ENCODE peak calls at places on chromosomes 1 and 21, in ten cellular contexts. H, K, S, A, Z, B, Q, D, U and E are unnamed samples.

GRCh38 chr1:186884266-186884665 is 55.5 kb downstream of the PLA2G4A start:
- DNase-seq in H (peak), K (peak), S (no peak), A (no peak), Z (no peak), B (peak), Q (no peak), D (no peak), U (peak), E (no peak)

GRCh38 chr1:53369761-53370160 is 41.9 kb upstream of the LRP8 start:
- DNase-seq in H (no peak), K (no peak), S (no peak), A (no peak), Z (no peak), B (no peak), Q (no peak), D (peak), U (no peak), E (peak)

GRCh38 chr1:162892916-162893714 is 32.1 kb upstream of the CCDC190 start:
- DNase-seq in H (peak), K (peak), S (peak), A (peak), Z (no peak), B (no peak), Q (peak), D (no peak), U (no peak), E (no peak)

GRCh38 chr21:25457411-25457810 is 149.9 kb downstream of the MRPL39 start:
- DNase-seq in H (peak), K (peak), S (no peak), A (no peak), Z (no peak), B (peak), Q (no peak), D (no peak), U (peak), E (no peak)

GRCh38 chr1:9442266-9442846 is 96.9 kb upstream of the SLC25A33 start:
- DNase-seq in H (peak), K (peak), S (no peak), A (peak), Z (no peak), B (no peak), Q (peak), D (no peak), U (peak), E (no peak)

GRCh38 chr1:57532299-57532698 is 108.4 kb upstream of the DAB1 start:
- DNase-seq in H (no peak), K (no peak), S (no peak), A (peak), Z (no peak), B (no peak), Q (no peak), D (no peak), U (no peak), E (no peak)

GRCh38 chr21:36835383-36835795 is 131.1 kb downstream of the HLCS start:
- DNase-seq in H (peak), K (no peak), S (no peak), A (no peak), Z (no peak), B (peak), Q (no peak), D (no peak), U (no peak), E (peak)

GRCh38 chr1:168972887-168973286 is 133.6 kb upstream of the ATP1B1 start:
- DNase-seq in H (no peak), K (no peak), S (no peak), A (no peak), Z (no peak), B (no peak), Q (no peak), D (no peak), U (no peak), E (no peak)

GRCh38 chr1:228463559-228464455 is 23.4 kb upstream of the RNF187 start:
- DNase-seq in H (peak), K (peak), S (peak), A (peak), Z (no peak), B (no peak), Q (no peak), D (peak), U (no peak), E (peak)

GRCh38 chr21:35316933-35317332 is 267.8 kb upstream of the RUNX1 start:
- DNase-seq in H (peak), K (peak), S (no peak), A (peak), Z (no peak), B (no peak), Q (no peak), D (no peak), U (peak), E (peak)

GRCh38 chr1:30117685-30118084 is 605.7 kb downstream of the MATN1 start:
- DNase-seq in H (no peak), K (no peak), S (no peak), A (no peak), Z (no peak), B (no peak), Q (no peak), D (no peak), U (no peak), E (no peak)

GRCh38 chr1:113278371-113278770 is 111.9 kb upstream of the MAGI3 start:
- DNase-seq in H (no peak), K (no peak), S (no peak), A (no peak), Z (no peak), B (no peak), Q (no peak), D (no peak), U (no peak), E (no peak)

DNA sequence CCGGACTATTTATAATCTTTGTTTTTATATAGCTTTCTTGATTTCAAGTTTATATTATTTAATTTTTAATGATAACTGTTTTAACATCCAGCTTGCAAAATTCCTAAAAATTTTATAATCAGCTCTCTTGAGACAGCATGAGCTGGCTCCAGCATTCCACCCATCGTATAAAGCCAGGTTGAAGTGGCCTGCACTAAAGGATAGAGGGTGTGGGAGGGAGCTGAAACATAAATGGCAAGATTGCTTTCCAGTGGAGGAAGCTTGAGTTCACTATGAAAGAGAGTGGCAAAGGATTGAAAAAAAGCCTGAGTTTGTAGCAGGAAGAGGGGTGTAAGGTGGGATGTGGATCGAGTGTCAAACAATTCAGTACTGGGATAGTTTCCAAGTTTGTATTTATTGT is 48.4 kb upstream of the ZNF644 start:
- DNase-seq in H (peak), K (no peak), S (no peak), A (no peak), Z (no peak), B (no peak), Q (no peak), D (no peak), U (no peak), E (no peak)
- H3K27ac ChIP-seq in H (no peak), K (no peak), S (no peak), A (no peak), Z (no peak), B (no peak), Q (no peak), D (no peak), U (no peak), E (no peak)

DNA sequence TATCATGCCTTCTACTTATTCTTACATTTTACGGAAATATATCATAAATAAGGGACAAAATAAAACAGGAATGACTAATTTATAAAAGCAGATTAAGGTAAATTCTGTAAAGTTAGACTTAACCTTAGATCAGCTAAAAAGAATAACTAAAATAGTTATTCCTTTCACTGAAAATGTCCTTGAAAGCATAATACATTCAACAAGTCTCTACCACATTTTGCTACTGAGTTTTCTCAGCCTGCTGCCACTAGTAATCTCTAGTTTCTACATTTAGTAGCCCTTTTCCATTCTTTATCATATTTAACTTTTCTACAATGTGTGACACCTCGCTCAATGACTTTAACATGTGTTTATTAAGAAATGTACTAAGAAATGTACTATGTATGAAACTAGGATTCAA is 89.0 kb downstream of the DENND1B start:
- DNase-seq in H (no peak), K (no peak), S (no peak), A (no peak), Z (no peak), B (no peak), Q (no peak), D (no peak), U (no peak), E (no peak)
- H3K9ac ChIP-seq in H (no peak), K (no peak), S (no peak), A (no peak), Z (no peak), B (no peak), Q (no peak), D (no peak), U (no peak), E (no peak)

DNA sequence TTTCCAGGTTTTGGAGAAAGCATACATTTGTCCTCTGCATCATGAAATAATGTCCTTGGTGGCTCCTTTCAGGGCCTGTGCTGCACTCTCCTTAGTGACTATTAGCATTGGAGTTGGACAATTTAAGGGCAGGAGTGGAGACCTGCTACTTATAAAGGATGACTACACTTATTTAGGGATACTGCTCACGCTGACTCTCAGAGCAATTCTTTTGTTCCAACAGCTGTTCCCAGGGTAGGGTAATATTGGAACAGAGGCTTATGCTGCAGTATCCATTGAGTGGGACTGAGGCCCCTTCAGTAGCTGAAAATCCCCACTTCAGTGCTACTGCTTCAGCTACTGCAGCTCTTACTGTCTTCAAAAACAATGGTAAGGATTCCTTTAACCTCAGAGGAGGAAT is 84.6 kb downstream of the GPR88 start:
- DNase-seq in H (peak), K (no peak), S (peak), A (no peak), Z (no peak), B (no peak), Q (no peak), D (no peak), U (no peak), E (no peak)
- H3K27ac ChIP-seq in H (peak), K (peak), S (peak), A (no peak), Z (no peak), B (peak), Q (no peak), D (no peak), U (peak), E (peak)

GRCh38 chr1:184033711-184034167 is 3.8 kb downstream of the COLGALT2 start:
- DNase-seq in H (peak), K (peak), S (no peak), A (no peak), Z (no peak), B (no peak), Q (no peak), D (no peak), U (peak), E (no peak)

GRCh38 chr1:184034761-184035379 is 2.7 kb downstream of the COLGALT2 start:
- DNase-seq in H (no peak), K (no peak), S (no peak), A (no peak), Z (no peak), B (no peak), Q (peak), D (no peak), U (no peak), E (no peak)

GRCh38 chr1:184036517-184036949 is 995 bp downstream of the COLGALT2 start:
- DNase-seq in H (peak), K (no peak), S (peak), A (peak), Z (no peak), B (no peak), Q (peak), D (peak), U (peak), E (peak)

GRCh38 chr1:184037849-184038591 is 492 bp upstream of the COLGALT2 start:
- DNase-seq in H (no peak), K (no peak), S (no peak), A (no peak), Z (no peak), B (no peak), Q (no peak), D (no peak), U (no peak), E (no peak)

DNA sequence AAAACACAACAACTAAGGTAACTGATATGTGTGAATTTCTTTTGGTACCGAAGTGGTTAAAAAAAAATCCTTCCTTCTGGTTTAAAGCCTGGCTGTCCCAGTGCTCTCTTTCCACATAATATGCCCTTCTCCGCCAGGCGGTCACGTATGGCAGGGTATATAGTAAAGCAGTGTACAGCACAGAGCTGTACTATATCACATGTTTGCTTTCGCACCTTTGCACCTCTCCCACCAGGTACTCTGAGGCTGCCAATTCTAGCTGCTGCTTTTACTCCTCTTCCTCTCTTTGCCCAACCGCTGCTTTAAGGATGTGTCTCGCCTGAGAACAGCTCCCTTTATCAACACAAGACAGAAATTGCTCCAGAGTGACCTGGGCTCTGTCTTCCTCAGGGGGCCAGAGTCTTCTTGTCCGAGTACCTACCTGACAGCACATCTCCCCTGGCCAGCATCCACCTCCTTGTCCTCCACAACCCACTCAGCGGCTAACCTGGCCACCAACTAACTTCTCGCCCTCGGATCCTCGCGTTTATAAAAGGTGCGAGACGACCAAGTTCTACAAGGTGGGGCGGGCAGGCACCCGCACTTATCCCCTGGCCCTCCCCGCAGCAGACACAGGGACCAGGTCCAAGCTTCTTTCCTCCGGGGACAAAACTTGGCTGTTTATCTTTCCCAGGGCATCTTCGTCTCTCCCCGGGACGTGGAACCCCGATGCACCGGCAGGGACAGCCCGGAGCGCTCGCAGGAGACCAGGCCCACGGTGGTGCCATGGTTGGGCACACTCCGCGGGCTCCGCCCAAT is 1.6 kb downstream of the COLGALT2 start:
- DNase-seq in H (peak), K (no peak), S (no peak), A (peak), Z (no peak), B (no peak), Q (peak), D (no peak), U (no peak), E (no peak)
- H3K9ac ChIP-seq in H (peak), K (no peak), S (no peak), A (peak), Z (peak), B (no peak), Q (no peak), D (no peak), U (no peak), E (no peak)

GRCh38 chr1:203076031-203076511 is 9.7 kb downstream of the MYOG start:
- DNase-seq in H (no peak), K (no peak), S (no peak), A (peak), Z (no peak), B (no peak), Q (no peak), D (peak), U (no peak), E (peak)

GRCh38 chr1:203077367-203077766 is 8.4 kb downstream of the MYOG start:
- DNase-seq in H (no peak), K (no peak), S (no peak), A (no peak), Z (no peak), B (no peak), Q (no peak), D (no peak), U (no peak), E (no peak)

GRCh38 chr1:203080456-203080855 is 5.4 kb downstream of the MYOG start:
- DNase-seq in H (no peak), K (no peak), S (no peak), A (no peak), Z (no peak), B (no peak), Q (no peak), D (no peak), U (no peak), E (peak)

GRCh38 chr1:203077956-203078355 is 7.9 kb downstream of the MYOG start:
- DNase-seq in H (no peak), K (no peak), S (no peak), A (no peak), Z (no peak), B (no peak), Q (no peak), D (no peak), U (no peak), E (no peak)

DNA sequence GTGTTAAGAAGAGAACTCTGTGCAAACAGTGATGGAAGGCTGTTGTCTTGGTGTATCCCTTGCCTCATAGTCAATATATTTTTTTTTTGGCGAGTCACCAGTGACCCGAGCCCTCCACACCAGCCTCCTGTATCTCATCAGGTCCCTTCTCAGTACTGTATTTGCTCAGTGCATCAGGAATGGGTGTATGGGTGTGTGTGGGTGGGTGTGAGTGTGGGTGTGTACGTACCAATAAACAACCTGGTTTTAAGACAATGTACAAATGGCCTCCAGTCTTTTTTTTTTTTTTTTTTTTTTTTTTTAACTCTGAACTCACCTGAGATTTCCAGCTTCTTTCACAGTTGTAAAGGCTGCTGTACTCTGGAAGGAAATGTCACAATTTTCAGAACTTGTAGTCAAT is 7.3 kb downstream of the MYOG start:
- DNase-seq in H (no peak), K (no peak), S (no peak), A (no peak), Z (no peak), B (no peak), Q (no peak), D (no peak), U (no peak), E (no peak)
- H3K27ac ChIP-seq in H (no peak), K (no peak), S (no peak), A (no peak), Z (no peak), B (no peak), Q (no peak), D (no peak), U (no peak), E (no peak)

GRCh38 chr1:39258925-39259244 is 54.4 kb downstream of the MACF1 start:
- DNase-seq in H (no peak), K (no peak), S (no peak), A (no peak), Z (no peak), B (no peak), Q (no peak), D (no peak), U (no peak), E (no peak)
- H3K9ac ChIP-seq in H (no peak), K (no peak), S (no peak), A (no peak), Z (no peak), B (no peak), Q (no peak), D (no peak), U (no peak), E (no peak)

GRCh38 chr1:44707112-44707881 is 23.7 kb downstream of the RNU5D-1 start:
- DNase-seq in H (peak), K (peak), S (no peak), A (no peak), Z (no peak), B (peak), Q (peak), D (no peak), U (peak), E (no peak)
- H3K27ac ChIP-seq in H (peak), K (peak), S (no peak), A (no peak), Z (no peak), B (peak), Q (no peak), D (no peak), U (peak), E (no peak)